ENCODE peak calls at places on chromosomes 4 and X, in five cellular contexts. One of them, this sample, is unnamed.

GRCh38 chr4:110196871-110197420 is 1.5 kb downstream of the ELOVL6 start:
- DNase-seq in sigmoid colon: peak; percentile 73
- DNase-seq in heart left ventricle: peak; percentile 58
- DNase-seq in heart right ventricle: peak; percentile 34
- DNase-seq in A549: peak; percentile 31
- DNase-seq in this sample: peak; percentile 73

GRCh38 chr4:69095301-69095731 is 958 bp upstream of the UGT2B7 start:
- DNase-seq in sigmoid colon: no peak
- DNase-seq in heart left ventricle: no peak
- DNase-seq in heart right ventricle: no peak
- DNase-seq in A549: peak; percentile 37
- DNase-seq in this sample: no peak

GRCh38 chr4:176467011-176467410 is 147.2 kb downstream of the SPCS3 start:
- DNase-seq in sigmoid colon: no peak
- DNase-seq in heart left ventricle: no peak
- DNase-seq in heart right ventricle: no peak
- DNase-seq in A549: no peak
- DNase-seq in this sample: no peak

GRCh38 chr4:125639182-125639621 is 324.4 kb downstream of the FAT4 start:
- DNase-seq in sigmoid colon: no peak
- DNase-seq in heart left ventricle: peak; percentile 43
- DNase-seq in heart right ventricle: peak; percentile 7
- DNase-seq in A549: no peak
- DNase-seq in this sample: no peak

GRCh38 chrX:143873343-143873742 is 10.5 kb upstream of the UBE2NL start:
- DNase-seq in sigmoid colon: no peak
- DNase-seq in heart left ventricle: no peak
- DNase-seq in heart right ventricle: no peak
- DNase-seq in A549: no peak
- DNase-seq in this sample: no peak

GRCh38 chr4:43233321-43233720 is 340.8 kb downstream of the GRXCR1 start:
- DNase-seq in sigmoid colon: no peak
- DNase-seq in heart left ventricle: no peak
- DNase-seq in heart right ventricle: no peak
- DNase-seq in A549: no peak
- DNase-seq in this sample: no peak

GRCh38 chr4:141599853-141600252 is 36.5 kb upstream of the IL15 start:
- DNase-seq in sigmoid colon: no peak
- DNase-seq in heart left ventricle: no peak
- DNase-seq in heart right ventricle: no peak
- DNase-seq in A549: no peak
- DNase-seq in this sample: no peak

GRCh38 chrX:133776072-133776471 is 209.3 kb downstream of the GPC3 start:
- DNase-seq in sigmoid colon: no peak
- DNase-seq in heart left ventricle: no peak
- DNase-seq in heart right ventricle: no peak
- DNase-seq in A549: no peak
- DNase-seq in this sample: no peak

GRCh38 chr4:6474053-6474568 is 1.7 kb upstream of the PPP2R2C start:
- DNase-seq in sigmoid colon: peak; percentile 42
- DNase-seq in heart left ventricle: no peak
- DNase-seq in heart right ventricle: no peak
- DNase-seq in A549: peak; percentile 50
- DNase-seq in this sample: peak; percentile 19

GRCh38 chr4:24930136-24930535 is 17.3 kb upstream of the CCDC149 start:
- DNase-seq in sigmoid colon: no peak
- DNase-seq in heart left ventricle: no peak
- DNase-seq in heart right ventricle: no peak
- DNase-seq in A549: no peak
- DNase-seq in this sample: no peak

GRCh38 chr4:24067781-24068193 is 177.9 kb upstream of the PPARGC1A start:
- DNase-seq in sigmoid colon: no peak
- DNase-seq in heart left ventricle: peak; percentile 51
- DNase-seq in heart right ventricle: peak; percentile 40
- DNase-seq in A549: no peak
- DNase-seq in this sample: no peak

GRCh38 chr4:176433983-176434382 is 114.2 kb downstream of the SPCS3 start:
- DNase-seq in sigmoid colon: no peak
- DNase-seq in heart left ventricle: no peak
- DNase-seq in heart right ventricle: no peak
- DNase-seq in A549: no peak
- DNase-seq in this sample: no peak

GRCh38 chr4:52883707-52884669 is 21.9 kb downstream of the RASL11B start:
- DNase-seq in sigmoid colon: no peak
- DNase-seq in heart left ventricle: no peak
- DNase-seq in heart right ventricle: no peak
- DNase-seq in A549: no peak
- DNase-seq in this sample: no peak

GRCh38 chr4:25523405-25523804 is 132.2 kb upstream of the SLC34A2 start:
- DNase-seq in sigmoid colon: no peak
- DNase-seq in heart left ventricle: no peak
- DNase-seq in heart right ventricle: no peak
- DNase-seq in A549: no peak
- DNase-seq in this sample: no peak

GRCh38 chr4:40180356-40180755 is 16.5 kb upstream of the RHOH start:
- DNase-seq in sigmoid colon: no peak
- DNase-seq in heart left ventricle: no peak
- DNase-seq in heart right ventricle: no peak
- DNase-seq in A549: no peak
- DNase-seq in this sample: no peak

GRCh38 chr4:141439223-141439622 is 197.2 kb upstream of the IL15 start:
- DNase-seq in sigmoid colon: no peak
- DNase-seq in heart left ventricle: no peak
- DNase-seq in heart right ventricle: no peak
- DNase-seq in A549: no peak
- DNase-seq in this sample: no peak

GRCh38 chr4:8705161-8706145 is 112.9 kb downstream of the CPZ start:
- DNase-seq in sigmoid colon: peak; percentile 54
- DNase-seq in heart left ventricle: no peak
- DNase-seq in heart right ventricle: no peak
- DNase-seq in A549: no peak
- DNase-seq in this sample: peak; percentile 65

GRCh38 chrX:148385471-148385870 is 114.9 kb upstream of the AFF2 start:
- DNase-seq in sigmoid colon: no peak
- DNase-seq in heart left ventricle: no peak
- DNase-seq in heart right ventricle: no peak
- DNase-seq in A549: no peak
- DNase-seq in this sample: no peak

GRCh38 chr4:180926277-180926676 is 1316.9 kb upstream of the TENM3 start:
- DNase-seq in sigmoid colon: no peak
- DNase-seq in heart left ventricle: no peak
- DNase-seq in heart right ventricle: no peak
- DNase-seq in A549: no peak
- DNase-seq in this sample: no peak

GRCh38 chr4:159024828-159025227 is 78.1 kb upstream of the RAPGEF2 start:
- DNase-seq in sigmoid colon: no peak
- DNase-seq in heart left ventricle: no peak
- DNase-seq in heart right ventricle: no peak
- DNase-seq in A549: no peak
- DNase-seq in this sample: no peak
- H3K4me3 ChIP-seq in sigmoid colon: no peak overlapping the region
- H3K4me3 ChIP-seq in heart left ventricle: no peak overlapping the region
- H3K4me3 ChIP-seq in heart right ventricle: no peak overlapping the region
- H3K4me3 ChIP-seq in A549: no peak overlapping the region
- H3K4me3 ChIP-seq in this sample: no peak overlapping the region

GRCh38 chr4:145792429-145792828 is 112.5 kb downstream of the C4orf51 start:
- DNase-seq in sigmoid colon: no peak
- DNase-seq in heart left ventricle: no peak
- DNase-seq in heart right ventricle: no peak
- DNase-seq in A549: no peak
- DNase-seq in this sample: no peak
- H3K27ac ChIP-seq in sigmoid colon: no peak overlapping the region
- H3K27ac ChIP-seq in heart left ventricle: no peak overlapping the region
- H3K27ac ChIP-seq in heart right ventricle: no peak overlapping the region
- H3K27ac ChIP-seq in A549: no peak overlapping the region
- H3K27ac ChIP-seq in this sample: no peak overlapping the region

DNA sequence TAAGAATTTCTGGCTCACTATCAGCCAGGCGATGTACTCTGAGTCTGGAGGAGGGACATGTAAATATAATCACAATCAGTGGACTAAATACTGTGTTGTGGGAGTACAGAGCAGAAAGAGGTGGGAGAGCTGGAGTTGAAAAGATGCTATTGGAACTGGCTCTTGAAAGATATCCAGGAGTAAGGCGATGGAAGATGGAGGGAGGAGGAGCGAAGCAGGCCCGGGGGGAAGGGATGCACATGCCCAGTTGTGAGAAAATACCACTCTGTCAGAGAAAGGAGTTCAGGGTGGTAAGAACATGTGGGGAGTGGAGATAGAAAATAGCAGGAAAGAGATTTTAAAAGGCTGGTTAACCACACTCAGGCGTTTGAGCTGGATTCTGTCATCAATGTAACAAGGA is 216.9 kb upstream of the ETNPPL start:
- DNase-seq in sigmoid colon: no peak
- DNase-seq in heart left ventricle: no peak
- DNase-seq in heart right ventricle: no peak
- DNase-seq in A549: no peak
- DNase-seq in this sample: no peak
- H3K4me3 ChIP-seq in sigmoid colon: no peak overlapping the region
- H3K4me3 ChIP-seq in heart left ventricle: no peak overlapping the region
- H3K4me3 ChIP-seq in heart right ventricle: no peak overlapping the region
- H3K4me3 ChIP-seq in A549: no peak overlapping the region
- H3K4me3 ChIP-seq in this sample: no peak overlapping the region

GRCh38 chrX:71118985-71119535 is 664 bp downstream of the MED12 start:
- DNase-seq in sigmoid colon: no peak
- DNase-seq in heart left ventricle: no peak
- DNase-seq in heart right ventricle: no peak
- DNase-seq in A549: no peak
- DNase-seq in this sample: no peak
- H3K27ac ChIP-seq in sigmoid colon: peak overlapping the region; percentile 76
- H3K27ac ChIP-seq in heart left ventricle: peak overlapping the region; percentile 74
- H3K27ac ChIP-seq in heart right ventricle: peak overlapping the region; percentile 57
- H3K27ac ChIP-seq in A549: peak overlapping the region; percentile 99
- H3K27ac ChIP-seq in this sample: peak overlapping the region; percentile 87

GRCh38 chrX:104112326-104112951 is at the start of gene ZCCHC18:
- DNase-seq in sigmoid colon: peak; percentile 78
- DNase-seq in heart left ventricle: peak; percentile 55
- DNase-seq in heart right ventricle: peak; percentile 32
- DNase-seq in A549: peak; percentile 43
- DNase-seq in this sample: peak; percentile 79
- H3K4me3 ChIP-seq in sigmoid colon: peak within 1 kb of the TSS; percentile 60
- H3K4me3 ChIP-seq in heart left ventricle: peak within 1 kb of the TSS; percentile 78
- H3K4me3 ChIP-seq in heart right ventricle: peak within 1 kb of the TSS; percentile 65
- H3K4me3 ChIP-seq in A549: peak within 1 kb of the TSS; percentile 60
- H3K4me3 ChIP-seq in this sample: peak within 1 kb of the TSS; percentile 81

DNA sequence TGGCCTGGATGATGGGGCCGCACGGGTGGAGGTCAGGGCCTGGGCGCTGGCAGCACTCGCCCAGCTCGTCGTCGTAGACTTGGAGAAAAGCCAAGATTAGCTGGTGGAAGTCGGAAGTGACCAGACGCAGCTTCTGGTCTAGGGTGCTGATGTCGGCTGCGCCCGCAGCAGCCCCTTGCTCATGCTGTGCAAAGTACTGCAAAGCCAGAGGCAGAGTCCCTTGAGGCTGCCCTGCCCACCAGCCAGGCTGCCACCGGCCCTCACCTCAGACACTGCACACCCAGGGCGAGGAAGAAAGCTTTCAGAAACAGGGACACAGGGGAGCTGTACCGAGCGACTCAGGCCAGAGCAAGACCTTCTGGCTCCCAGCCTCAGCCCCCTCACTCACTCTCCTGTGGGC is 9.7 kb upstream of the TREX2 start:
- DNase-seq in sigmoid colon: no peak
- DNase-seq in heart left ventricle: peak; percentile 12
- DNase-seq in heart right ventricle: no peak
- DNase-seq in A549: no peak
- DNase-seq in this sample: no peak
- H3K27ac ChIP-seq in sigmoid colon: no peak overlapping the region
- H3K27ac ChIP-seq in heart left ventricle: no peak overlapping the region
- H3K27ac ChIP-seq in heart right ventricle: no peak overlapping the region
- H3K27ac ChIP-seq in A549: no peak overlapping the region
- H3K27ac ChIP-seq in this sample: no peak overlapping the region

GRCh38 chrX:10174810-10175209 is 18.0 kb downstream of the CLCN4 start:
- DNase-seq in sigmoid colon: no peak
- DNase-seq in heart left ventricle: no peak
- DNase-seq in heart right ventricle: no peak
- DNase-seq in A549: no peak
- DNase-seq in this sample: no peak

GRCh38 chrX:10172867-10173266 is 16.1 kb downstream of the CLCN4 start:
- DNase-seq in sigmoid colon: no peak
- DNase-seq in heart left ventricle: no peak
- DNase-seq in heart right ventricle: no peak
- DNase-seq in A549: no peak
- DNase-seq in this sample: no peak

GRCh38 chrX:10175317-10175871 is 18.6 kb downstream of the CLCN4 start:
- DNase-seq in sigmoid colon: peak; percentile 74
- DNase-seq in heart left ventricle: no peak
- DNase-seq in heart right ventricle: no peak
- DNase-seq in A549: no peak
- DNase-seq in this sample: no peak

GRCh38 chrX:10173331-10173900 is 16.6 kb downstream of the CLCN4 start:
- DNase-seq in sigmoid colon: peak; percentile 85
- DNase-seq in heart left ventricle: no peak
- DNase-seq in heart right ventricle: peak; percentile 55
- DNase-seq in A549: no peak
- DNase-seq in this sample: no peak

DNA sequence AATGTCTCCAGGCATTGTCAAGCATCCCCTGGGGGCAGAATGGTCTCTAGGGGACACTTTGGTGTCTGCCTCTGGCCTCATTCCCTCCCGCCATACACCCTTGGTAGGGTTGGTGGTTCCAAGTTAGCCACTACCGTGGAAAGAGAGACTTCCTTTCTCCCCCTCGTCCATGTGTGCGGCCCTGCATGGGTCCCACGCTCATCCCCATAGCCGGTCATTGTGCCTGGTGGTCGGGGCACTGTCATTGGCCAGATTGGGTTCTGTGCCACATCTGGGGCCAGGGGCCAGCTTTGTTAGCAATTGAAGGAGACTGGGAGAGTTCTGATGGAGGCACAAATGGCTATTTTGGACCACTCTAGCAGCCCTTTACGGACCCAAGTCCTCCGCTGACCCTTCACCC is 17.3 kb downstream of the CLCN4 start:
- DNase-seq in sigmoid colon: no peak
- DNase-seq in heart left ventricle: no peak
- DNase-seq in heart right ventricle: no peak
- DNase-seq in A549: no peak
- DNase-seq in this sample: no peak
- H3K4me3 ChIP-seq in sigmoid colon: peak overlapping the region; percentile 35
- H3K4me3 ChIP-seq in heart left ventricle: no peak overlapping the region
- H3K4me3 ChIP-seq in heart right ventricle: no peak overlapping the region
- H3K4me3 ChIP-seq in A549: no peak overlapping the region
- H3K4me3 ChIP-seq in this sample: no peak overlapping the region

GRCh38 chrX:66016905-66017658 is 22.8 kb downstream of the VSIG4 start:
- DNase-seq in sigmoid colon: no peak
- DNase-seq in heart left ventricle: no peak
- DNase-seq in heart right ventricle: no peak
- DNase-seq in A549: no peak
- DNase-seq in this sample: no peak
- H3K27ac ChIP-seq in sigmoid colon: no peak overlapping the region
- H3K27ac ChIP-seq in heart left ventricle: peak overlapping the region; percentile 88
- H3K27ac ChIP-seq in heart right ventricle: no peak overlapping the region
- H3K27ac ChIP-seq in A549: no peak overlapping the region
- H3K27ac ChIP-seq in this sample: peak overlapping the region; percentile 49

This sample was measured in coronary artery.